ENCODE peak calls at places on chromosomes 1 and 21, in five cellular contexts. F is K562, A is hepatocyte, T is DND-41, G is HepG2. C is an unnamed sample.

GRCh38 chr1:3820316-3820715 is 24.0 kb upstream of the LRRC47 start:
- DNase-seq in F (no peak), A (no peak), T (no peak), G (no peak), C (no peak)

GRCh38 chr1:153942766-153943549 is 3.6 kb downstream of the DENND4B start:
- DNase-seq in F (no peak), A (no peak), T (no peak), G (no peak), C (no peak)

GRCh38 chr1:85048296-85049064 is at the start of gene MCOLN3:
- DNase-seq in F (peak; percentile 28), A (peak; percentile 75), T (no peak), G (no peak), C (no peak)

GRCh38 chr21:42433946-42434551 is 30.3 kb downstream of the UBASH3A start:
- DNase-seq in F (peak; percentile 87), A (peak; percentile 73), T (no peak), G (no peak), C (no peak)

GRCh38 chr1:25066253-25066652 is 136.2 kb upstream of the RUNX3 start:
- DNase-seq in F (no peak), A (no peak), T (no peak), G (no peak), C (no peak)

GRCh38 chr1:167438171-167439138 is 79.9 kb downstream of the CD247 start:
- DNase-seq in F (no peak), A (no peak), T (no peak), G (no peak), C (no peak)

GRCh38 chr1:44777969-44778635 is 2.8 kb downstream of the RPS8 start:
- DNase-seq in F (no peak), A (no peak), T (no peak), G (no peak), C (no peak)

GRCh38 chr1:210728437-210729149 is 399.9 kb downstream of the HHAT start:
- DNase-seq in F (no peak), A (no peak), T (no peak), G (no peak), C (no peak)

GRCh38 chr1:211474426-211474825 is 17.5 kb downstream of the RD3 start:
- DNase-seq in F (no peak), A (no peak), T (no peak), G (no peak), C (no peak)

GRCh38 chr1:92439291-92439690 is 47.4 kb downstream of the GFI1 start:
- DNase-seq in F (no peak), A (no peak), T (no peak), G (no peak), C (peak; percentile 13)

GRCh38 chr1:62110198-62110817 is 84.3 kb upstream of the L1TD1 start:
- DNase-seq in F (no peak), A (no peak), T (no peak), G (no peak), C (no peak)
- H2AFZ ChIP-seq in F (no peak overlapping the region), A (no peak overlapping the region), T (no peak overlapping the region), G (no peak overlapping the region), C (no peak overlapping the region)

DNA sequence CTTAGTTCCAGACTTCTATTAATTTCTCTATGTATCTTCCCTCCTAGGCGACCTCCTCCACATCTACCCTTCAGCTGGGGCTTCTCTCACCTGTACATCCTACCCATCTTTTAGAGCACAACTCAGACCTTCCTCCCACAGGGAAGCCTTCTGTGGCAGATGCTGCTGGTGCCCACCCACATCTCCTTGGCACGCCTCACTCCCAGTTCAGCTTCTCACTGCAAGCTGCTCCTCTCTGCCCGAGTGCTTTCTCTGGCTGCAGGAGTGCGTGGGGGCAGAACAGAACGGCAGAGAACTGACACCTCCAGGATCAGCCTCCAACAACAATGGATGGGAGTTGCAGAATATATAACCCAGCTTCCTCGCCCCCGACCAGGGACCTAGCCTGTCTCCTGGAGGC is 36.5 kb downstream of the ZBTB18 start:
- DNase-seq in F (no peak), A (no peak), T (no peak), G (no peak), C (no peak)
- H2AFZ ChIP-seq in F (no peak overlapping the region), A (no peak overlapping the region), T (no peak overlapping the region), G (no peak overlapping the region), C (no peak overlapping the region)

DNA sequence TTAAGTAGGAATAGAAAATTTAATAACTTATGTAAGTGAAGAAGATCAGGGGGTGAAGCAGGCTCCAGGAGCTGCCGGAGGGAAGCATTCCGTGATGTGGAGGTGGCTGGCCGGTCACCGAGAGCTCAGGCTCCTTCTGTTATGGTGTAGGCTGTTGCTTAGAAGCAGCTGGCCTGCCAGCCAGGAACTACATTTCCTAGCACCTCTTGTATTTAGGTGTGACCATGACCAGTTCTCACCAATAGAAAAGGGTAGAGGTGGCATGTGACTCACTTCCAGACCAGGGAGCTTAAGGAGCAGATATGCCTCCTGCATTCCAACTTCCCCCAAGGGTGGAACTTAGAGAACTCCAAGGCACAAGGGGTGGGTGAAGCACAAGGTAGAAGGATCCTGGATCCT is 120.7 kb downstream of the ACTL8 start:
- DNase-seq in F (no peak), A (no peak), T (no peak), G (no peak), C (no peak)
- H2AFZ ChIP-seq in F (no peak overlapping the region), A (no peak overlapping the region), T (no peak overlapping the region), G (no peak overlapping the region), C (no peak overlapping the region)

DNA sequence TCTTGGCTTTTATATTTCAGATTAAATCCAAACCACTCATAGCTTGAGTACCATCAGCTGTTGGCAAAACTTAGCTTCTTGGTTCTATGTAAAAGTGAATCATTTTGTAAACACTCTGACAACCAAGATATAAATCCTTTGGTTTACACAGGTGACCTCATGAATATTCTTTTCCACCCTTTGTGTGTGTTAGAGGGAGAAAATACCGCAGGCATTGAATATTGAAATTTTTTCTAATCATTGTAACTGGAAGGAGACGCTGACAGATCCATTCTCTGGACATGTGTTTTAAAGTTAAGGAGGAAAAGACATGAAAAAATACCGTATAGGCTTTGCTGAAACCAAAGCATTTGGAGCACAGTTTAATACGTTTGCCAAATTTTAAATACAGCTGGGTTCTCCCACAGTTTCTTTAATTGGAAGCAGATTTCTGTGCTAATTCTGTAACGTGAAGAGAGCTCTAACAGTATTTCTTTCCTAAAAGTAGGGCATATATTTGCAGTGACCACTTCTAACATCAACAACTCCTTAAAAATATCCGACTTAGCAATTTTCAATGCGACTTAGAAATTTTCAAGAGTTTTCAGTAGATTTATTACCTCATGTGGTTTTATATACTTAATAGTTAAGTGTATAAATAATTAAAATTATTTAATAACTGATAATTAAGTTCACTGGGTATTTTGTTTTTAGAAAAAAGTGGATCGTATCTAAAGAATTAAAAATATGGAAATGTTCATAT is 388.2 kb downstream of the USP25 start:
- DNase-seq in F (no peak), A (peak; percentile 8), T (no peak), G (no peak), C (no peak)
- H2AFZ ChIP-seq in F (no peak overlapping the region), A (no peak overlapping the region), T (no peak overlapping the region), G (no peak overlapping the region), C (no peak overlapping the region)

GRCh38 chr1:107433635-107434378 is 293.0 kb downstream of the NTNG1 start:
- DNase-seq in F (no peak), A (no peak), T (no peak), G (no peak), C (no peak)

GRCh38 chr1:107432108-107432507 is 291.3 kb downstream of the NTNG1 start:
- DNase-seq in F (no peak), A (no peak), T (no peak), G (no peak), C (peak; percentile 38)

GRCh38 chr1:107434379-107434728 is 293.5 kb downstream of the NTNG1 start:
- DNase-seq in F (no peak), A (no peak), T (no peak), G (no peak), C (no peak)

GRCh38 chr1:107433068-107433467 is 292.2 kb downstream of the NTNG1 start:
- DNase-seq in F (no peak), A (no peak), T (no peak), G (no peak), C (no peak)

GRCh38 chr1:107430540-107431228 is 289.8 kb downstream of the NTNG1 start:
- DNase-seq in F (peak; percentile 43), A (peak; percentile 76), T (peak; percentile 32), G (peak; percentile 67), C (peak; percentile 39)
- H2AFZ ChIP-seq in F (no peak overlapping the region), A (no peak overlapping the region), T (no peak overlapping the region), G (no peak overlapping the region), C (peak overlapping the region; percentile 31)

GRCh38 chr1:15538750-15539149 is 12.1 kb downstream of the DNAJC16 start:
- DNase-seq in F (no peak), A (no peak), T (no peak), G (no peak), C (no peak)
- H2AFZ ChIP-seq in F (no peak overlapping the region), A (no peak overlapping the region), T (no peak overlapping the region), G (no peak overlapping the region), C (no peak overlapping the region)

GRCh38 chr1:7290971-7291970 is 479.8 kb upstream of the VAMP3 start:
- DNase-seq in F (no peak), A (no peak), T (no peak), G (no peak), C (no peak)
- H2AFZ ChIP-seq in F (no peak overlapping the region), A (no peak overlapping the region), T (no peak overlapping the region), G (no peak overlapping the region), C (no peak overlapping the region)

DNA sequence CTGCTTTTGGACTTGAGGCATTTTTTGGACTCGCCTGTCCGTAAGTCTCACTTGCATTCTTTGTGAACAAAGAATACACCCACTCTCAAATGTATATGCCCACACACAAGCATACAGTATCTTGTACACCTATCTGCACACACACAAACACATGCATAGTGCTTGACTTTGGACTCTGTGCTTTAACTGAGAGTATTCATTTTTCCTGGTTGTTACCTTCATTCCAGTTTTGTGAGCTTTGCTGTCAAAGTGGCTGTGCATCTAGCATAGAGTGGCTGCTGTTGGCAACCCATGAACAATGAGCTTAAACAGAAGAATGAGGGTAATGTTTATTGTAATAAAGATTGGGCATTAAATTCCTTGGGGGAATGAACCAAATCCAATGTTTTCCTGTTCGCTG is 199.0 kb downstream of the PDE4B start:
- DNase-seq in F (no peak), A (no peak), T (no peak), G (no peak), C (no peak)
- H2AFZ ChIP-seq in F (no peak overlapping the region), A (peak overlapping the region; percentile 46), T (no peak overlapping the region), G (no peak overlapping the region), C (no peak overlapping the region)

GRCh38 chr1:30679201-30679975 is 44.0 kb downstream of the MATN1 start:
- DNase-seq in F (no peak), A (no peak), T (no peak), G (no peak), C (no peak)

GRCh38 chr1:30675289-30675688 is 48.1 kb downstream of the MATN1 start:
- DNase-seq in F (no peak), A (no peak), T (no peak), G (no peak), C (no peak)

GRCh38 chr1:30678209-30678608 is 45.2 kb downstream of the MATN1 start:
- DNase-seq in F (no peak), A (no peak), T (no peak), G (no peak), C (no peak)

GRCh38 chr1:30675761-30676160 is 47.6 kb downstream of the MATN1 start:
- DNase-seq in F (no peak), A (no peak), T (no peak), G (no peak), C (no peak)

GRCh38 chr1:30677471-30677870 is 45.9 kb downstream of the MATN1 start:
- DNase-seq in F (no peak), A (no peak), T (no peak), G (no peak), C (no peak)
- H2AFZ ChIP-seq in F (no peak overlapping the region), A (no peak overlapping the region), T (no peak overlapping the region), G (no peak overlapping the region), C (no peak overlapping the region)